ENCODE peak calls at places on chromosome 17, in seven cellular contexts. M, P, S, E, R, D and F are unnamed samples.

GRCh38 chr17:28760987-28761562 is 17.3 kb downstream of the TRAF4 start:
- DNase-seq in M (peak; percentile 28), E (no peak), R (no peak), P (peak; percentile 64), D (no peak), S (no peak), F (peak; percentile 76)

GRCh38 chr17:19579867-19580565 is 46.4 kb downstream of the SLC47A1 start:
- DNase-seq in R (no peak), D (peak; percentile 4), M (no peak), E (no peak), S (no peak), P (peak; percentile 31), F (peak; percentile 12)

GRCh38 chr17:80087346-80088265 is 13.8 kb upstream of the GAA start:
- DNase-seq in D (no peak), P (no peak), S (no peak), M (no peak), E (no peak), R (no peak), F (no peak)

GRCh38 chr17:58786586-58787295 is 31.1 kb downstream of the PPM1E start:
- DNase-seq in S (no peak), E (no peak), D (no peak), R (no peak), M (peak; percentile 34), P (peak; percentile 13), F (peak; percentile 54)

GRCh38 chr17:67746704-67747571 is 29.2 kb downstream of the NOL11 start:
- DNase-seq in E (no peak), P (no peak), D (no peak), R (no peak), M (no peak), S (no peak), F (no peak)

GRCh38 chr17:73290399-73291259 is 21.2 kb downstream of the CDC42EP4 start:
- DNase-seq in D (no peak), R (no peak), E (no peak), S (no peak), M (no peak), P (no peak), F (no peak)

GRCh38 chr17:17729620-17730249 is 48.5 kb downstream of the RAI1 start:
- DNase-seq in M (no peak), S (peak; percentile 64), D (no peak), E (peak; percentile 74), P (no peak), R (peak; percentile 39), F (no peak)

GRCh38 chr17:32350662-32351418 is 883 bp downstream of the ZNF207 start:
- DNase-seq in R (no peak), E (peak; percentile 10), S (peak; percentile 51), D (no peak), P (peak; percentile 40), M (no peak), F (peak; percentile 70)

GRCh38 chr17:43468746-43469544 is 14.8 kb upstream of the DHX8 start:
- DNase-seq in E (no peak), P (peak; percentile 57), M (peak; percentile 80), D (no peak), R (no peak), S (no peak), F (peak; percentile 99)

GRCh38 chr17:82529914-82530300 is 10.4 kb downstream of the FOXK2 start:
- DNase-seq in M (no peak), R (no peak), P (no peak), S (no peak), D (no peak), E (no peak), F (no peak)

GRCh38 chr17:63399856-63400255 is 46.2 kb downstream of the CYB561 start:
- DNase-seq in D (no peak), S (no peak), E (no peak), R (no peak), M (no peak), P (peak; percentile 49), F (peak; percentile 58)

GRCh38 chr17:75067856-75068255 is 19.9 kb upstream of the SLC16A5 start:
- DNase-seq in E (no peak), R (no peak), S (peak; percentile 40), D (no peak), M (no peak), P (no peak), F (no peak)

GRCh38 chr17:50265212-50265611 is 9.1 kb upstream of the TMEM92 start:
- DNase-seq in D (no peak), M (no peak), S (no peak), R (no peak), P (peak; percentile 2), E (no peak), F (no peak)